ENCODE peak calls at places on chromosomes 6 and 20, in four cellular contexts. Z is stomach, E is ovary, H is heart left ventricle. L is an unnamed sample.

GRCh38 chr6:137852346-137852745 is 14.7 kb upstream of the TNFAIP3 start:
- DNase-seq in Z (no peak), E (no peak), H (no peak), L (no peak)

GRCh38 chr20:16710781-16711180 is 19.0 kb upstream of the SNRPB2 start:
- DNase-seq in Z (no peak), E (no peak), H (no peak), L (no peak)

GRCh38 chr6:144578385-144579350 is 293.5 kb downstream of the UTRN start:
- DNase-seq in Z (no peak), E (no peak), H (no peak), L (no peak)

GRCh38 chr6:33589723-33590530 is 9.9 kb upstream of the BAK1 start:
- DNase-seq in Z (peak; percentile 78), E (peak; percentile 90), H (peak; percentile 76), L (peak; percentile 76)

GRCh38 chr20:34834459-34834893 is 9.0 kb upstream of the NCOA6 start:
- DNase-seq in Z (no peak), E (no peak), H (no peak), L (no peak)

GRCh38 chr6:89462503-89462902 is 29.6 kb downstream of the ANKRD6 start:
- DNase-seq in Z (no peak), E (no peak), H (no peak), L (no peak)

GRCh38 chr6:25369043-25369442 is 89.9 kb downstream of the CARMIL1 start:
- DNase-seq in Z (no peak), E (no peak), H (peak; percentile 48), L (peak; percentile 52)

GRCh38 chr6:21171801-21172200 is 421.8 kb upstream of the SOX4 start:
- DNase-seq in Z (no peak), E (no peak), H (no peak), L (no peak)

GRCh38 chr6:53943410-53943809 is 148.6 kb downstream of the LRRC1 start:
- DNase-seq in Z (no peak), E (peak; percentile 50), H (no peak), L (peak; percentile 59)

GRCh38 chr6:33929575-33930288 is 125.9 kb upstream of the MLN start:
- DNase-seq in Z (no peak), E (peak; percentile 65), H (no peak), L (no peak)

GRCh38 chr6:140670013-140670412 is 1295.6 kb upstream of the CITED2 start:
- DNase-seq in Z (no peak), E (no peak), H (no peak), L (no peak)

GRCh38 chr6:38417521-38417920 is 222.2 kb downstream of the BTBD9 start:
- DNase-seq in Z (no peak), E (no peak), H (no peak), L (no peak)

GRCh38 chr20:21918398-21918797 is 212.9 kb downstream of the PAX1 start:
- DNase-seq in Z (no peak), E (no peak), H (no peak), L (no peak)

GRCh38 chr20:22460803-22461202 is 123.6 kb downstream of the FOXA2 start:
- DNase-seq in Z (no peak), E (no peak), H (no peak), L (no peak)

GRCh38 chr20:16752082-16752481 is 3.9 kb downstream of the OTOR start:
- DNase-seq in Z (no peak), E (no peak), H (no peak), L (no peak)

GRCh38 chr6:154316131-154316530 is 40.5 kb downstream of the IPCEF1 start:
- DNase-seq in Z (no peak), E (no peak), H (no peak), L (no peak)

GRCh38 chr20:58810116-58810878 is 40.4 kb downstream of the GNAS-AS1 start:
- DNase-seq in Z (no peak), E (no peak), H (no peak), L (no peak)

GRCh38 chr6:50007821-50008220 is 14.0 kb downstream of the DEFB110 start:
- DNase-seq in Z (no peak), E (no peak), H (no peak), L (no peak)

GRCh38 chr6:41964201-41964887 is 22.7 kb upstream of the CCND3 start:
- DNase-seq in Z (peak; percentile 10), E (no peak), H (no peak), L (no peak)

GRCh38 chr20:41643504-41643938 is 25.3 kb upstream of the CHD6 start:
- DNase-seq in Z (peak; percentile 88), E (peak; percentile 51), H (peak; percentile 28), L (peak; percentile 95)

GRCh38 chr6:90135672-90136071 is 161.0 kb downstream of the BACH2 start:
- DNase-seq in Z (no peak), E (no peak), H (no peak), L (no peak)

GRCh38 chr6:36301781-36302180 is 31.9 kb downstream of the PNPLA1 start:
- DNase-seq in Z (no peak), E (no peak), H (no peak), L (peak; percentile 70)

GRCh38 chr6:31734703-31735500 is 1.4 kb downstream of the CLIC1 start:
- DNase-seq in Z (peak; percentile 54), E (peak; percentile 45), H (peak; percentile 60), L (peak; percentile 50)

GRCh38 chr6:14910692-14911547 is 334.9 kb upstream of the JARID2 start:
- DNase-seq in Z (peak; percentile 38), E (no peak), H (peak; percentile 53), L (no peak)

GRCh38 chr6:53112871-53113270 is 35.8 kb downstream of the GCM1 start:
- DNase-seq in Z (peak; percentile 43), E (no peak), H (no peak), L (no peak)

GRCh38 chr6:61842005-61842404 is 444.0 kb downstream of the KHDRBS2 start:
- DNase-seq in Z (no peak), E (no peak), H (no peak), L (no peak)

GRCh38 chr6:20909621-20910020 is 375.4 kb downstream of the CDKAL1 start:
- DNase-seq in Z (no peak), E (no peak), H (no peak), L (no peak)

GRCh38 chr20:45779011-45779915 is 12.4 kb downstream of the WFDC3 start:
- DNase-seq in Z (peak; percentile 90), E (peak; percentile 90), H (peak; percentile 81), L (peak; percentile 95)

GRCh38 chr20:53995949-53996348 is 74.4 kb downstream of the BCAS1 start:
- DNase-seq in Z (no peak), E (no peak), H (no peak), L (no peak)

GRCh38 chr6:167761794-167762258 is 64.9 kb upstream of the AFDN start:
- DNase-seq in Z (no peak), E (no peak), H (no peak), L (no peak)

GRCh38 chr20:43662943-43663655 is 3.8 kb upstream of the MYBL2 start:
- DNase-seq in Z (no peak), E (no peak), H (no peak), L (no peak)

GRCh38 chr6:140809694-140810101 is 1323.0 kb upstream of the GJE1 start:
- DNase-seq in Z (no peak), E (no peak), H (no peak), L (no peak)

DNA sequence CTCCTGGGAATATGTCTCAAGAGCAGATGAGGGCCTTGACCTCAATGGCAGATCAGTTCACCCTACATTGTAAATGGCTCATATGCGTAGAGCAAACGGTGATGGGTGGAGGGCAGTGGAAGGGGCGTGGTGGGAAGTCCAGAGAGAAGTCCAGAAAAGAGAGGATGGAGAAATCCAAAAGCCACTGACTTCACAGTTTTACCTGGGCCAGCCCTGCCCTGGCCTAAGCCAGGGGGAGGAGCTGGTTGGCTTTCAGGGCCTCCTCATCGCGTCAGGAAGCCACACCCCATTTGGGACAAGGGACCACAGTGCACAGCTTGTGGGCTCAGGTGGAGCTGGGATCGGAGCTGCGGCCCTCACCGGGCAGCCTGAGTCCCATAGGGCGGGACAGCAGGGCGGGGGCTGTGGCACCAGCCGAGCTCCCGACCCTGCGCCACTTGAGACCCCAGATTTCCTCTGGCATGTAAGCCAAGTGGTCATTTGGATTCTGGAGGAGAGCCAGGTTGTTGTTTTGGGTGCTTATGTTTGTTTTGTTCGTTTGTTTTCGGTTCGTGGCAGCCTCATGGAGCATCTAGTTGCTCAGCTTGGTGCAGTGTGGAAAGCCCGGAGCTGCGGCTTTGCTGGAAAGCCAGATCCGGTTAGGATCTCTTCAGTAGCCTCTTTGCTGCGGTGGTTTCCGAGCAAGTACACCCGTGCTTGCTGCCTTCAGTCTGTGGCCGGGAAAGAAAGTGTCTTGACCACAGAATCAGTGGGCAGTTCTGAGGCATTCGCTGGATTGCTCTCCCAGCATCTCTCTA is 42.2 kb downstream of the RIOK1 start:
- DNase-seq in Z (peak; percentile 36), E (no peak), H (no peak), L (peak; percentile 63)
- H3K4me3 ChIP-seq in Z (peak overlapping the region; percentile 19), E (no peak overlapping the region), H (no peak overlapping the region), L (no peak overlapping the region)

DNA sequence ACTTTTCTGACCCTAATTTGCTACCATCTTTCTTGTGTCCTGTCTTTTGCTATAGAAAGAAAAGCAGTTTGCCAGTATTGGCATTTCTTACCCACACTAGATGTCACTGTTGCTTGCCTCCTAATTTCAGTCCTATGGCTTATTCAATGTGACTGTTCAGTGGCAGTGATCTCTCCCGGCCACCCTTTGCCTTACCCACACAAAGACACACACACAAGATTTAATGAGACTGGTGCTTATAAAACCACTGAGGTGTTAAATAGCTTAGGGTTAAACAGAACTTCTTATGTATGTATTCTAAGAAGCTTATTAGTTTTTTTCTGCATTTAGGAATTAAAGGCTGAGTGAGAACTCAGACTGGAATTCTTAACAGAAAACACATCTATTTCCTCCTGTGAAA is 233.6 kb upstream of the ASCC3 start:
- DNase-seq in Z (no peak), E (no peak), H (no peak), L (no peak)
- TF ChIP-seq CTCF in Z (peak; percentile 18), E (no peak), H (peak; percentile 50), L (peak; percentile 59)

DNA sequence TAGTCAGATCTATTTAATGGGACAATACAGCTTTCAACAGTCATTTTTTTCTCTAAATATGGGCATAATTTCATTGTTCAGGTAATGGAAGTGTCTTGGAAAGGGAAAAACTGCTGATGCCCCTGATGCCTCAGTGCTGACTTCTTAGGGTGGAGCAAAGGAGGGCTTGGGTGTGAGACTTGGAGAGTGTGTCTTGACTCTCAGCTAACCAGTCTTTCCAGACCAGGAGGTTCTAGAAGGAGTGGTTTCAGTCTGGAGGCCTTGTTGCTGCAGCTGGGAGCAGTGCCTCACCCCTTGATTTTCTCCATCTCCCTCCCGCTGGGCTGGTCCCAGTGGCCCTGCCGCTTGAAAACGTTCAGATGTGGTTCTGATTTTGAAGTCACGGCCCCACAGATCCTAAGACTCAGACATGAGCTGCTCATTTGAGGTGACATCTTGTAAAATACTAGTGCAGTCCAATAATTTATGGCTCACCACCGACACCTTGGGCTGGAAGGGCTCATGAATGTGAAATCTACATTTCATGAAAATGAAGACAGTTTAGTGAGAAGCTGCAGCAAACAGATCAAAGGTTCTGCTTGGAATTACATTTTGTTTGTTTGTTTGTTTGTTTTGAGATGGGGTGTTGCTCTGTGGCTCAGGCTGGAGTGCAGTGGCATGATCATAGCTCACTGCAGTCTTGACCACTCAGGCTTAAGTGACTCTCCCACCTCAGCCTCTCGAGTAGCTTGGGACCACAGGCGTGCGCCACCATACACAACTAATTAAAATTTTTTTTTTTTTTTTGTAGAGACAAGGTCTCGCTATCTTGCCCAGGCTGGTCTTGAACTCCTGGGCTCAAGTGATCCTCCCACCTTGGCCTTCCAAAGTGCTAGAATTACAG is 5.6 kb downstream of the DSP start:
- DNase-seq in Z (no peak), E (no peak), H (no peak), L (peak; percentile 27)
- TF ChIP-seq POLR2A in Z (no peak), E (no peak), H (no peak), L (no peak)

DNA sequence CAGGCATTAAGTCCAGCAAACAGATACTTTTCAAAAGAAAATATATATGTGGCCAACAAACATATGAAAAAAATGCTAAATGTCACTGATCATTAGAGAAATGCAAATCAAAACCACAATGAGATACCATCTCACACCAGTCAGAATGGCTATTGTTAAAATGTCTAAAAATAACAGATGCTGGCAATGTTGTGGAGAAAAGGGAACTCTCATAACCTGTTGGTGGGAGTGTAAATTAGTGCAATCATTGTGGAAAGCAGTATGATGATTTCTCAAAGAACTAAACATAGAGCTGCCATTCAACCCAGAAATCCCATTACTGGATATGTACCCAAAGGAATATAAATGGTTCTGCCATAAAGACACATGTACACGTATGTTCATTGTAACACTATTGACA is 20.6 kb downstream of the KCNQ5 start:
- DNase-seq in Z (no peak), E (no peak), H (no peak), L (no peak)
- H3K4me3 ChIP-seq in Z (no peak overlapping the region), E (no peak overlapping the region), H (no peak overlapping the region), L (no peak overlapping the region)

L was measured in thyroid gland.